ENCODE peak calls at places on chromosomes 12 and 14, in eight cellular contexts. C, W, M, Q, O, V, S and E are unnamed samples.

GRCh38 chr12:69916541-69917270 is 91.7 kb downstream of the MYRFL start:
- DNase-seq in C (peak; percentile 9), W (no peak), M (no peak), Q (no peak), O (no peak), V (peak; percentile 40), S (no peak), E (no peak)

GRCh38 chr14:61866932-61867920 is 105.0 kb downstream of the SNAPC1 start:
- DNase-seq in C (no peak), W (no peak), M (no peak), Q (no peak), O (no peak), V (peak; percentile 3), S (no peak), E (no peak)

GRCh38 chr14:54562334-54562733 is 4.6 kb upstream of the SAMD4A start:
- DNase-seq in C (peak; percentile 79), W (no peak), M (no peak), Q (no peak), O (no peak), V (peak; percentile 82), S (no peak), E (no peak)

GRCh38 chr12:62273724-62274380 is 13.6 kb downstream of the USP15 start:
- DNase-seq in C (no peak), W (no peak), M (no peak), Q (no peak), O (no peak), V (no peak), S (no peak), E (no peak)

GRCh38 chr14:104786091-104786586 is 9.4 kb downstream of the AKT1 start:
- DNase-seq in C (no peak), W (no peak), M (no peak), Q (no peak), O (no peak), V (no peak), S (no peak), E (no peak)

GRCh38 chr12:12008232-12008850 is 62.4 kb upstream of the BCL2L14 start:
- DNase-seq in C (no peak), W (no peak), M (no peak), Q (no peak), O (no peak), V (peak; percentile 47), S (no peak), E (peak; percentile 46)

GRCh38 chr12:8852119-8852518 is 29.7 kb downstream of the A2ML1 start:
- DNase-seq in C (no peak), W (no peak), M (no peak), Q (no peak), O (no peak), V (no peak), S (no peak), E (no peak)

GRCh38 chr12:69238589-69239285 is 632 bp upstream of the CPSF6 start:
- DNase-seq in C (no peak), W (no peak), M (no peak), Q (no peak), O (no peak), V (no peak), S (no peak), E (peak; percentile 7)

GRCh38 chr14:87492556-87492955 is 500.4 kb downstream of the GALC start:
- DNase-seq in C (no peak), W (no peak), M (no peak), Q (no peak), O (no peak), V (no peak), S (no peak), E (no peak)

GRCh38 chr14:69318901-69319475 is 59.0 kb downstream of the GALNT16 start:
- DNase-seq in C (no peak), W (no peak), M (peak; percentile 9), Q (no peak), O (no peak), V (no peak), S (no peak), E (no peak)

GRCh38 chr14:77641207-77641533 is 24.7 kb upstream of the SPTLC2 start:
- DNase-seq in C (no peak), W (peak; percentile 59), M (no peak), Q (no peak), O (no peak), V (no peak), S (no peak), E (peak; percentile 12)

GRCh38 chr14:51996148-51996746 is 6.9 kb downstream of the RTRAF start:
- DNase-seq in C (peak; percentile 41), W (peak; percentile 41), M (no peak), Q (no peak), O (no peak), V (peak; percentile 26), S (no peak), E (peak; percentile 16)

GRCh38 chr12:121804417-121805111 is 755 bp downstream of the SETD1B start:
- DNase-seq in C (peak; percentile 41), W (peak; percentile 41), M (peak; percentile 66), Q (peak; percentile 64), O (peak; percentile 38), V (no peak), S (no peak), E (peak; percentile 57)

GRCh38 chr12:52870361-52871290 is 21.8 kb upstream of the KRT78 start:
- DNase-seq in C (peak; percentile 61), W (peak; percentile 75), M (peak; percentile 54), Q (peak; percentile 59), O (peak; percentile 55), V (no peak), S (no peak), E (peak; percentile 65)

GRCh38 chr12:93081810-93082165 is 152.7 kb upstream of the EEA1 start:
- DNase-seq in C (no peak), W (peak; percentile 86), M (no peak), Q (no peak), O (no peak), V (no peak), S (no peak), E (no peak)

GRCh38 chr12:15044461-15044860 is 71.6 kb downstream of the PDE6H start:
- DNase-seq in C (peak; percentile 1), W (no peak), M (no peak), Q (no peak), O (no peak), V (peak; percentile 31), S (no peak), E (no peak)

GRCh38 chr12:68113644-68114043 is 45.9 kb downstream of the IFNG start:
- DNase-seq in C (no peak), W (no peak), M (no peak), Q (no peak), O (no peak), V (no peak), S (no peak), E (peak; percentile 22)

GRCh38 chr12:88298761-88299242 is 156.7 kb downstream of the TMTC3 start:
- DNase-seq in C (peak; percentile 78), W (peak; percentile 37), M (no peak), Q (no peak), O (no peak), V (peak; percentile 99), S (no peak), E (no peak)

GRCh38 chr12:95695741-95696140 is 94.8 kb downstream of the NTN4 start:
- DNase-seq in C (no peak), W (no peak), M (no peak), Q (no peak), O (no peak), V (no peak), S (no peak), E (no peak)

GRCh38 chr12:131096681-131097181 is 143.0 kb downstream of the ADGRD1 start:
- DNase-seq in C (no peak), W (no peak), M (no peak), Q (peak; percentile 14), O (no peak), V (no peak), S (peak; percentile 5), E (no peak)

GRCh38 chr12:67752226-67752732 is 103.7 kb downstream of the DYRK2 start:
- DNase-seq in C (peak; percentile 70), W (no peak), M (no peak), Q (no peak), O (no peak), V (peak; percentile 51), S (no peak), E (no peak)

GRCh38 chr12:50765325-50765911 is 1.5 kb downstream of the ATF1 start:
- DNase-seq in C (peak; percentile 56), W (peak; percentile 67), M (no peak), Q (no peak), O (no peak), V (peak; percentile 36), S (no peak), E (peak; percentile 67)

GRCh38 chr14:26605602-26606001 is 7.8 kb upstream of the NOVA1 start:
- DNase-seq in C (no peak), W (no peak), M (no peak), Q (no peak), O (no peak), V (no peak), S (no peak), E (no peak)

GRCh38 chr14:88312262-88312661 is 10.8 kb downstream of the KCNK10 start:
- DNase-seq in C (no peak), W (no peak), M (no peak), Q (no peak), O (no peak), V (no peak), S (no peak), E (no peak)

GRCh38 chr12:95986635-95987535 is 9.3 kb downstream of the HAL start:
- DNase-seq in C (no peak), W (no peak), M (no peak), Q (no peak), O (no peak), V (no peak), S (no peak), E (no peak)

GRCh38 chr14:36514278-36515104 is 5.5 kb downstream of the NKX2-1 start:
- DNase-seq in C (no peak), W (no peak), M (no peak), Q (no peak), O (no peak), V (peak; percentile 64), S (no peak), E (no peak)

GRCh38 chr14:81275305-81275950 is 54.7 kb upstream of the GTF2A1 start:
- DNase-seq in C (no peak), W (no peak), M (no peak), Q (no peak), O (peak; percentile 24), V (no peak), S (no peak), E (no peak)

GRCh38 chr14:76923422-76924362 is 97.5 kb downstream of the LRRC74A start:
- DNase-seq in C (no peak), W (no peak), M (no peak), Q (no peak), O (no peak), V (no peak), S (no peak), E (no peak)